ENCODE peak calls at places on chromosomes 5 and 9, in nine cellular contexts. E, J, Z, N, B, M, X, H and G are unnamed samples.

GRCh38 chr5:170348069-170348702 is 41.0 kb downstream of the KCNMB1 start:
- DNase-seq in B (no peak), X (no peak), E (no peak), M (no peak), J (no peak), H (peak; percentile 55), N (no peak), Z (no peak), G (no peak)

GRCh38 chr5:178569485-178569884 is 20.7 kb downstream of the COL23A1 start:
- DNase-seq in Z (no peak), H (no peak), J (no peak), E (no peak), B (no peak), N (no peak), M (no peak), X (no peak), G (no peak)

GRCh38 chr9:7591501-7591900 is 208.1 kb downstream of the DMAC1 start:
- DNase-seq in X (no peak), E (no peak), N (no peak), H (no peak), B (no peak), J (no peak), Z (no peak), M (no peak), G (no peak)

GRCh38 chr9:129761293-129761900 is 8.6 kb upstream of the PTGES start:
- DNase-seq in M (no peak), X (no peak), N (peak; percentile 35), J (peak; percentile 43), E (no peak), Z (peak; percentile 31), H (peak; percentile 91), B (peak; percentile 71), G (peak; percentile 66)

GRCh38 chr9:22044583-22044982 is 35.5 kb upstream of the CDKN2B start:
- DNase-seq in Z (no peak), M (no peak), X (no peak), N (no peak), E (no peak), H (no peak), B (no peak), J (no peak), G (no peak)

GRCh38 chr5:82164109-82164956 is 113.8 kb downstream of the RPS23 start:
- DNase-seq in Z (no peak), N (no peak), M (no peak), J (peak; percentile 86), E (no peak), X (no peak), B (no peak), H (no peak), G (no peak)

GRCh38 chr5:113262674-113263073 is 172.1 kb downstream of the TSSK1B start:
- DNase-seq in B (no peak), Z (no peak), E (no peak), H (no peak), J (no peak), M (no peak), X (no peak), N (no peak), G (no peak)

GRCh38 chr5:76681287-76681686 is 34.6 kb upstream of the F2R start:
- DNase-seq in B (no peak), N (no peak), H (no peak), X (no peak), M (no peak), J (no peak), Z (no peak), E (no peak), G (no peak)

GRCh38 chr9:112091805-112092204 is 83.3 kb downstream of the SUSD1 start:
- DNase-seq in N (no peak), B (no peak), J (peak; percentile 37), H (no peak), Z (no peak), E (no peak), M (no peak), X (no peak), G (no peak)

GRCh38 chr5:148970228-148970627 is 92.6 kb downstream of the SH3TC2 start:
- DNase-seq in N (peak; percentile 67), H (peak; percentile 71), Z (peak; percentile 75), B (no peak), M (no peak), E (no peak), J (no peak), X (no peak), G (no peak)

GRCh38 chr9:38339087-38339486 is 53.4 kb upstream of the ALDH1B1 start:
- DNase-seq in Z (no peak), E (no peak), H (no peak), X (no peak), J (no peak), B (no peak), M (no peak), N (no peak), G (no peak)

GRCh38 chr9:3468407-3469205 is 57.2 kb downstream of the RFX3 start:
- DNase-seq in X (no peak), J (no peak), B (no peak), E (no peak), N (no peak), M (no peak), Z (no peak), H (no peak), G (no peak)

GRCh38 chr5:69217154-69217731 is 17.4 kb upstream of the CDK7 start:
- DNase-seq in J (no peak), B (no peak), E (peak; percentile 96), X (peak; percentile 98), Z (no peak), H (no peak), N (peak; percentile 99), M (no peak), G (no peak)

GRCh38 chr5:127648997-127649550 is at the start of gene CTXN3:
- DNase-seq in J (no peak), E (no peak), X (no peak), Z (peak; percentile 58), H (no peak), M (no peak), N (no peak), B (no peak), G (no peak)
- H3K27ac ChIP-seq in J (no peak within 1 kb of the TSS), E (no peak within 1 kb of the TSS), X (no peak within 1 kb of the TSS), Z (no peak within 1 kb of the TSS), H (peak within 1 kb of the TSS; percentile 71), M (no peak within 1 kb of the TSS), N (no peak within 1 kb of the TSS), B (no peak within 1 kb of the TSS), G (no peak within 1 kb of the TSS)

DNA sequence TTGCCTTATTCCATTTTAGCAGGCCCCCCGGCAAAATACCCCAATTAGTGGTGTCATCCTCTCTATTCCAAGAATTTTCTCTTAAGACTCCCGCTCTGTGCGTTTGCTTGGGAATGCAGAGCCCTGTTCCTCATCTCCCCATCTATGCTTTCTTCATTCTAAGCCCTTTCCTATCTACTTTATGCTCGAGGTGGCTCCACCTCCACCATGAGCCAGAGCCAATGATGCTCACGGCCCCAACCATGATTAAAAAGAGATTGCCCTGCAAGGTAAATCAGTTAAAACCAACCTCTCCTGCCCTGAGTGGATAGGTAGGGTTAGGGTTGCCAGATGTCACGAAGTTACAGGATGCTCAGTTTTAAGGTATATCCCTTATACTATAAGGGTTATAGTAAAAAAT is 677 bp upstream of the TXNDC15 start:
- DNase-seq in X (no peak), N (no peak), Z (no peak), J (no peak), M (no peak), E (no peak), B (no peak), H (no peak), G (no peak)
- TF ChIP-seq EP300 in X (no peak), N (no peak), Z (no peak), J (no peak), M (no peak), E (no peak), B (no peak), H (no peak), G (no peak)

DNA sequence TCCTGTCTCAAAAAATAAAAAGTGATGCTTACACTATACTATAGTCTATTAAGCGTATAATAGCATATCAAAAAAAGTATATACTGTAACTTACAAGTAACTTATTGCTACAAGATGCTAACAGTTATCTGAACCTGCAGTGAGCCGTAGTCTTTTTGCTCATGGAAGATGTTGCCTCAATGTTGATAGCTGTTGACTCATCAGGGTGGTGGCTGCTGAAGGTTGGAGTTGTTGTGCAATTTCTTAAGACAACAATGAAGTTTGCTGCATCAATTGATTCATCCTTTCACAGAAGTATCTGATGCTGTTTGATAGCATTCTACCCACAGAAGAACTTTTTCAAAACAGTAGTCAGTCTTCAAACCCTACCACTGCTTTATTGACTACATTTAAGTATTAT is 7.8 kb upstream of the C9orf40 start:
- DNase-seq in N (no peak), X (no peak), B (no peak), M (no peak), J (peak; percentile 74), E (no peak), Z (no peak), H (no peak), G (no peak)
- H3K27ac ChIP-seq in N (no peak overlapping the region), X (no peak overlapping the region), B (no peak overlapping the region), M (no peak overlapping the region), J (no peak overlapping the region), E (no peak overlapping the region), Z (no peak overlapping the region), H (no peak overlapping the region), G (no peak overlapping the region)

DNA sequence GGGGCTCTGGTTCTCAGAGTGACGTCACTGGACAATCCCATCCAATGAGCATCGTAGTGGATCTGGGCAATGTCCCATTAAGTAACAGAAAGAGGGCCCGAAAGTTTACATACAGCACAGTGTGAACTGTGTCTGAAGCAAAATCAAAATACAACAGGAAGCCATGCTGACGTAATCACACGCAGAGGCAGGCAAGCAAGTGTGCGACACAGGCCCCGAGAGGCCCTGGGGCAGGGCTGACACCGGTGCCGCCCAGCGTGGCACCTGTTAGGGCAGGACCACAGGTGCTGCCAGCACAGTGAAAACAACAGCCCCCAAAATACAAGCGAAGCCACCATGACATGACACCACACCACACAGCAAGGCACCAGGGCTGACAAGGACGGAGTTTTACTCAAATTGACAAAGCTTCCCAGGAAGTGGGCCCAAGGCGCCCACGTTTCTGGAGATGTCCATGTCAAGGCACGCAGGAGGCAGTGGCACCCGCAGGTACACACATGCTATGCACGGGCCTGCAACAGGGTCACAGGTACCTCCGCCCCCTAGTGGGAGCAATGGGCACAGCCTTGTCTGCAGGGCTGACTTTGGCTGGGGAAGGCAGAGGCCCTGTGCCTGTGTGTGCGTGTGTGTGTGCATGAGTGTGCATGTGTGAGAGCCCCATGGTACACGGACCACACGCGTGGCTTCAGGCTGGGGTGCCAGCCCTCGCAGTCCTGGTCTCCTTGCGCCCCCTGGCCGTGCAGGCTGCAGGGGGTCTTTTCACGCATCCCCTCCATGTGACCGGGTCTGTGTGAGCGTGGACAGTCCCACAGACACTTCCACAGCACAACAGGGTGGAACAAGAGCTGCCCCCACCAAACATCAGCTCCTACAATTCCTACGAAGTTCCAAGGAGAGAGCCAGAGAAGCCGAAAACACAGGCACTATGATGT is 19.6 kb downstream of the QSOX2 start:
- DNase-seq in M (peak; percentile 44), E (no peak), N (peak; percentile 74), B (no peak), Z (peak; percentile 43), J (peak; percentile 74), H (no peak), X (peak; percentile 88), G (no peak)
- TF ChIP-seq EP300 in M (no peak), E (no peak), N (no peak), B (no peak), Z (no peak), J (no peak), H (no peak), X (no peak), G (no peak)